ENCODE peak calls at places on chromosomes 16 and 17, in eight cellular contexts. One of them, this sample, is unnamed.

GRCh38 chr17:14428640-14429029 is 127.8 kb downstream of the HS3ST3B1 start:
- DNase-seq in neural progenitor cell: no peak
- DNase-seq in ovary: no peak
- DNase-seq in B cell: peak
- DNase-seq in omental fat pad: no peak
- DNase-seq in fibroblast of lung: no peak
- DNase-seq in heart left ventricle: no peak
- DNase-seq in WTC11: no peak
- DNase-seq in this sample: no peak

GRCh38 chr17:38745545-38745944 is 2.6 kb downstream of the PCGF2 start:
- DNase-seq in B cell: no peak
- DNase-seq in neural progenitor cell: no peak
- DNase-seq in heart left ventricle: no peak
- DNase-seq in ovary: no peak
- DNase-seq in WTC11: no peak
- DNase-seq in omental fat pad: no peak
- DNase-seq in fibroblast of lung: no peak
- DNase-seq in this sample: no peak

GRCh38 chr17:13879961-13880466 is 189.3 kb upstream of the COX10 start:
- DNase-seq in WTC11: no peak
- DNase-seq in ovary: no peak
- DNase-seq in fibroblast of lung: no peak
- DNase-seq in B cell: no peak
- DNase-seq in heart left ventricle: no peak
- DNase-seq in omental fat pad: no peak
- DNase-seq in neural progenitor cell: no peak
- DNase-seq in this sample: no peak

GRCh38 chr17:20206068-20206467 is 196.9 kb downstream of the SPECC1 start:
- DNase-seq in B cell: no peak
- DNase-seq in fibroblast of lung: no peak
- DNase-seq in omental fat pad: no peak
- DNase-seq in WTC11: no peak
- DNase-seq in neural progenitor cell: no peak
- DNase-seq in heart left ventricle: no peak
- DNase-seq in ovary: no peak
- DNase-seq in this sample: no peak

GRCh38 chr17:37512442-37513070 is 22.9 kb downstream of the DUSP14 start:
- DNase-seq in heart left ventricle: no peak
- DNase-seq in B cell: no peak
- DNase-seq in neural progenitor cell: no peak
- DNase-seq in fibroblast of lung: no peak
- DNase-seq in ovary: no peak
- DNase-seq in WTC11: no peak
- DNase-seq in omental fat pad: no peak
- DNase-seq in this sample: no peak

GRCh38 chr16:80158766-80159165 is 382.0 kb upstream of the DYNLRB2 start:
- DNase-seq in WTC11: no peak
- DNase-seq in omental fat pad: no peak
- DNase-seq in fibroblast of lung: peak
- DNase-seq in heart left ventricle: no peak
- DNase-seq in neural progenitor cell: no peak
- DNase-seq in B cell: no peak
- DNase-seq in ovary: no peak
- DNase-seq in this sample: no peak

GRCh38 chr16:13039526-13039925 is 138.1 kb downstream of the SHISA9 start:
- DNase-seq in omental fat pad: no peak
- DNase-seq in neural progenitor cell: no peak
- DNase-seq in heart left ventricle: no peak
- DNase-seq in fibroblast of lung: no peak
- DNase-seq in B cell: no peak
- DNase-seq in ovary: no peak
- DNase-seq in WTC11: no peak
- DNase-seq in this sample: no peak

GRCh38 chr16:25897677-25898076 is 205.9 kb downstream of the HS3ST4 start:
- DNase-seq in B cell: no peak
- DNase-seq in ovary: no peak
- DNase-seq in neural progenitor cell: no peak
- DNase-seq in fibroblast of lung: no peak
- DNase-seq in heart left ventricle: no peak
- DNase-seq in omental fat pad: no peak
- DNase-seq in WTC11: no peak
- DNase-seq in this sample: no peak

GRCh38 chr16:30351586-30352419 is 3.3 kb downstream of the CD2BP2 start:
- DNase-seq in WTC11: no peak
- DNase-seq in fibroblast of lung: peak
- DNase-seq in omental fat pad: peak
- DNase-seq in ovary: peak
- DNase-seq in heart left ventricle: peak
- DNase-seq in B cell: no peak
- DNase-seq in neural progenitor cell: no peak
- DNase-seq in this sample: no peak

GRCh38 chr16:24764916-24765315 is 35.5 kb downstream of the TNRC6A start:
- DNase-seq in omental fat pad: no peak
- DNase-seq in B cell: no peak
- DNase-seq in heart left ventricle: no peak
- DNase-seq in neural progenitor cell: no peak
- DNase-seq in fibroblast of lung: no peak
- DNase-seq in WTC11: no peak
- DNase-seq in ovary: no peak
- DNase-seq in this sample: no peak

GRCh38 chr17:68296217-68297140 is 5.2 kb downstream of the ARSG start:
- DNase-seq in heart left ventricle: no peak
- DNase-seq in neural progenitor cell: no peak
- DNase-seq in ovary: no peak
- DNase-seq in B cell: no peak
- DNase-seq in WTC11: no peak
- DNase-seq in omental fat pad: no peak
- DNase-seq in fibroblast of lung: no peak
- DNase-seq in this sample: no peak

GRCh38 chr17:80761421-80761871 is 216.8 kb downstream of the RPTOR start:
- DNase-seq in B cell: no peak
- DNase-seq in neural progenitor cell: no peak
- DNase-seq in ovary: no peak
- DNase-seq in WTC11: no peak
- DNase-seq in fibroblast of lung: peak
- DNase-seq in heart left ventricle: no peak
- DNase-seq in omental fat pad: no peak
- DNase-seq in this sample: no peak

GRCh38 chr16:56252835-56253234 is 61.5 kb downstream of the GNAO1 start:
- DNase-seq in neural progenitor cell: no peak
- DNase-seq in B cell: no peak
- DNase-seq in WTC11: no peak
- DNase-seq in heart left ventricle: peak
- DNase-seq in fibroblast of lung: no peak
- DNase-seq in omental fat pad: no peak
- DNase-seq in ovary: peak
- DNase-seq in this sample: no peak

GRCh38 chr16:27853651-27854050 is 209.9 kb downstream of the GSG1L start:
- DNase-seq in heart left ventricle: no peak
- DNase-seq in neural progenitor cell: no peak
- DNase-seq in B cell: no peak
- DNase-seq in ovary: no peak
- DNase-seq in WTC11: no peak
- DNase-seq in fibroblast of lung: no peak
- DNase-seq in omental fat pad: no peak
- DNase-seq in this sample: no peak

GRCh38 chr16:27860091-27860490 is 203.4 kb downstream of the GSG1L start:
- DNase-seq in neural progenitor cell: no peak
- DNase-seq in B cell: no peak
- DNase-seq in WTC11: no peak
- DNase-seq in ovary: no peak
- DNase-seq in heart left ventricle: no peak
- DNase-seq in omental fat pad: no peak
- DNase-seq in fibroblast of lung: no peak
- DNase-seq in this sample: no peak

GRCh38 chr16:27863377-27863776 is 200.1 kb downstream of the GSG1L start:
- DNase-seq in neural progenitor cell: no peak
- DNase-seq in fibroblast of lung: no peak
- DNase-seq in omental fat pad: no peak
- DNase-seq in WTC11: no peak
- DNase-seq in ovary: no peak
- DNase-seq in B cell: no peak
- DNase-seq in heart left ventricle: no peak
- DNase-seq in this sample: no peak

GRCh38 chr16:27862953-27863352 is 200.6 kb downstream of the GSG1L start:
- DNase-seq in fibroblast of lung: no peak
- DNase-seq in ovary: no peak
- DNase-seq in WTC11: no peak
- DNase-seq in omental fat pad: no peak
- DNase-seq in neural progenitor cell: no peak
- DNase-seq in B cell: no peak
- DNase-seq in heart left ventricle: no peak
- DNase-seq in this sample: no peak

DNA sequence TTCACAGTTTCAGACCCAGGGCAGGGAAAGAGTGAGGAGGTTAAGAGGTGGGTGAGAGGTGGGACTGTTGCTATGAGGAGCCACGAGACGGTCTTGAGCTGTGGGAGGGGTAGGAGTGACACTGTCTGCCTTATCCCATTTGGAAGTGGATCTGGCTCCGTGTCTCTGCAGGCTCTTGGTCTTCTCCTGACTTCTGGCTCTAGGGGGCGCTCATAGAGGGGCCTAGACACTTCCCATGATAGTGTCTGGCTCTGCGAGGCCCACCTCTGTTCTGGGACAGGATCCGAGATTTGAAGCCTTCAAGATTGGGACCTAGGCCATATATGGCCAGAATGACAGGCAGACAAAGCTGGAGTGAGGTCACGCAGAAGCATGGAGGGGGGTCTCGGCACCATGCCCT is 204.5 kb downstream of the GSG1L start:
- DNase-seq in WTC11: peak
- DNase-seq in fibroblast of lung: no peak
- DNase-seq in omental fat pad: no peak
- DNase-seq in neural progenitor cell: peak
- DNase-seq in B cell: no peak
- DNase-seq in heart left ventricle: no peak
- DNase-seq in ovary: no peak
- DNase-seq in this sample: no peak
- TF ChIP-seq CTCF in WTC11: peak
- TF ChIP-seq CTCF in fibroblast of lung: no peak
- TF ChIP-seq CTCF in omental fat pad: no peak
- TF ChIP-seq CTCF in neural progenitor cell: peak
- TF ChIP-seq CTCF in B cell: no peak
- TF ChIP-seq CTCF in heart left ventricle: no peak
- TF ChIP-seq CTCF in ovary: no peak
- TF ChIP-seq CTCF in this sample: peak

GRCh38 chr17:8628609-8629169 is 1.8 kb downstream of the MYH10 start:
- DNase-seq in neural progenitor cell: no peak
- DNase-seq in B cell: no peak
- DNase-seq in omental fat pad: no peak
- DNase-seq in ovary: no peak
- DNase-seq in fibroblast of lung: peak
- DNase-seq in heart left ventricle: no peak
- DNase-seq in WTC11: no peak
- DNase-seq in this sample: no peak

GRCh38 chr17:8629371-8630226 is 926 bp downstream of the MYH10 start:
- DNase-seq in neural progenitor cell: peak
- DNase-seq in WTC11: peak
- DNase-seq in B cell: peak
- DNase-seq in fibroblast of lung: peak
- DNase-seq in ovary: peak
- DNase-seq in heart left ventricle: peak
- DNase-seq in omental fat pad: no peak
- DNase-seq in this sample: no peak

GRCh38 chr17:8631554-8631877 is 991 bp upstream of the MYH10 start:
- DNase-seq in WTC11: no peak
- DNase-seq in ovary: no peak
- DNase-seq in B cell: no peak
- DNase-seq in fibroblast of lung: no peak
- DNase-seq in omental fat pad: no peak
- DNase-seq in heart left ventricle: no peak
- DNase-seq in neural progenitor cell: no peak
- DNase-seq in this sample: no peak

GRCh38 chr17:8630802-8631553 is 453 bp upstream of the MYH10 start:
- DNase-seq in omental fat pad: peak
- DNase-seq in fibroblast of lung: peak
- DNase-seq in B cell: peak
- DNase-seq in neural progenitor cell: peak
- DNase-seq in WTC11: peak
- DNase-seq in ovary: peak
- DNase-seq in heart left ventricle: peak
- DNase-seq in this sample: peak

GRCh38 chr17:8630227-8630801 is at the start of gene MYH10:
- DNase-seq in B cell: no peak
- DNase-seq in omental fat pad: no peak
- DNase-seq in neural progenitor cell: no peak
- DNase-seq in fibroblast of lung: no peak
- DNase-seq in ovary: no peak
- DNase-seq in WTC11: no peak
- DNase-seq in heart left ventricle: no peak
- DNase-seq in this sample: no peak
- TF ChIP-seq CTCF in B cell: peak
- TF ChIP-seq CTCF in omental fat pad: no peak
- TF ChIP-seq CTCF in neural progenitor cell: peak
- TF ChIP-seq CTCF in fibroblast of lung: peak
- TF ChIP-seq CTCF in ovary: peak
- TF ChIP-seq CTCF in WTC11: no peak
- TF ChIP-seq CTCF in heart left ventricle: no peak
- TF ChIP-seq CTCF in this sample: no peak

GRCh38 chr16:7861891-7862585 is 529.4 kb downstream of the RBFOX1 start:
- DNase-seq in ovary: no peak
- DNase-seq in neural progenitor cell: no peak
- DNase-seq in heart left ventricle: no peak
- DNase-seq in B cell: no peak
- DNase-seq in omental fat pad: no peak
- DNase-seq in WTC11: no peak
- DNase-seq in fibroblast of lung: no peak
- DNase-seq in this sample: no peak
- TF ChIP-seq CTCF in ovary: no peak
- TF ChIP-seq CTCF in neural progenitor cell: no peak
- TF ChIP-seq CTCF in heart left ventricle: no peak
- TF ChIP-seq CTCF in B cell: no peak
- TF ChIP-seq CTCF in omental fat pad: no peak
- TF ChIP-seq CTCF in WTC11: no peak
- TF ChIP-seq CTCF in fibroblast of lung: no peak
- TF ChIP-seq CTCF in this sample: no peak

DNA sequence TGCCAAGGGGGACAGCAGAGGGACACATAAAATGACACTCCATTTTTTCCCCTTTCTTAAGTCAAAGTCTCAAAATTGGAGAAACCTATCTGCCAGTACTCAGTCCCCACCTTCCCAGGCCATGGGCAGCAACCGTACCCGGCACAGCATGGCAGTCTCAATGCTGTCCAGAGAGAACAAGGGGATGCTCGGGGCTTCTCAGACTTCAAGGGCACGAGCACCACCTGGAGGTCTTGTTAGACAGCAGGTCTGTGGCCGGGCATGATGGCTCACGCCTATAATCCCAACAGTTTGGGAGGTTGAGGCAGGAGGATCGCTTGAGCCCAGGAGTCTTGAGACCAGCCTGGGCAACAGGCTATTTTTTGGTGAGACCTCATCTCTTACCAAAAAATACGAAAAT is 3.2 kb downstream of the DNAH17 start:
- DNase-seq in fibroblast of lung: no peak
- DNase-seq in omental fat pad: no peak
- DNase-seq in neural progenitor cell: no peak
- DNase-seq in WTC11: no peak
- DNase-seq in heart left ventricle: no peak
- DNase-seq in B cell: no peak
- DNase-seq in ovary: no peak
- DNase-seq in this sample: no peak
- TF ChIP-seq CTCF in fibroblast of lung: no peak
- TF ChIP-seq CTCF in omental fat pad: no peak
- TF ChIP-seq CTCF in neural progenitor cell: no peak
- TF ChIP-seq CTCF in WTC11: no peak
- TF ChIP-seq CTCF in heart left ventricle: no peak
- TF ChIP-seq CTCF in B cell: no peak
- TF ChIP-seq CTCF in ovary: no peak
- TF ChIP-seq CTCF in this sample: peak